ENCODE peak calls at places on chromosomes 1 and 21, in seven cellular contexts. One of them, this sample, is unnamed.

GRCh38 chr21:14734191-14734590 is 188.1 kb upstream of the SAMSN1 start:
- DNase-seq in GM12892: no peak
- DNase-seq in T-helper 2 cell: no peak
- DNase-seq in aorta: no peak
- DNase-seq in NCI-H524: no peak
- DNase-seq in lung microvascular endothelial cell: no peak
- DNase-seq in mesendoderm: no peak
- DNase-seq in this sample: no peak

GRCh38 chr1:101259744-101260148 is 22.9 kb downstream of the S1PR1 start:
- DNase-seq in mesendoderm: no peak
- DNase-seq in NCI-H524: no peak
- DNase-seq in GM12892: no peak
- DNase-seq in lung microvascular endothelial cell: peak
- DNase-seq in T-helper 2 cell: no peak
- DNase-seq in aorta: no peak
- DNase-seq in this sample: no peak

GRCh38 chr1:54272134-54272533 is 72.2 kb downstream of the MRPL37 start:
- DNase-seq in GM12892: no peak
- DNase-seq in lung microvascular endothelial cell: no peak
- DNase-seq in NCI-H524: no peak
- DNase-seq in mesendoderm: peak
- DNase-seq in T-helper 2 cell: no peak
- DNase-seq in aorta: no peak
- DNase-seq in this sample: no peak

GRCh38 chr1:244352156-244352830 is 99.4 kb downstream of the ADSS2 start:
- DNase-seq in lung microvascular endothelial cell: no peak
- DNase-seq in GM12892: no peak
- DNase-seq in T-helper 2 cell: no peak
- DNase-seq in aorta: no peak
- DNase-seq in NCI-H524: no peak
- DNase-seq in mesendoderm: no peak
- DNase-seq in this sample: no peak

GRCh38 chr21:16308269-16308668 is 578.5 kb downstream of the USP25 start:
- DNase-seq in aorta: no peak
- DNase-seq in NCI-H524: peak
- DNase-seq in lung microvascular endothelial cell: peak
- DNase-seq in mesendoderm: no peak
- DNase-seq in GM12892: no peak
- DNase-seq in T-helper 2 cell: no peak
- DNase-seq in this sample: no peak

GRCh38 chr21:28636988-28637691 is 355.5 kb downstream of the LTN1 start:
- DNase-seq in aorta: no peak
- DNase-seq in GM12892: no peak
- DNase-seq in T-helper 2 cell: no peak
- DNase-seq in mesendoderm: no peak
- DNase-seq in lung microvascular endothelial cell: peak
- DNase-seq in NCI-H524: no peak
- DNase-seq in this sample: no peak

GRCh38 chr1:29445330-29445729 is 209.0 kb downstream of the PTPRU start:
- DNase-seq in NCI-H524: no peak
- DNase-seq in T-helper 2 cell: no peak
- DNase-seq in lung microvascular endothelial cell: no peak
- DNase-seq in mesendoderm: no peak
- DNase-seq in aorta: no peak
- DNase-seq in GM12892: no peak
- DNase-seq in this sample: no peak

GRCh38 chr1:17635811-17636210 is 96.3 kb downstream of the ARHGEF10L start:
- DNase-seq in lung microvascular endothelial cell: no peak
- DNase-seq in mesendoderm: no peak
- DNase-seq in aorta: peak
- DNase-seq in NCI-H524: no peak
- DNase-seq in T-helper 2 cell: no peak
- DNase-seq in GM12892: no peak
- DNase-seq in this sample: peak

GRCh38 chr1:227947678-227948492 is at the start of gene WNT9A:
- DNase-seq in aorta: peak
- DNase-seq in GM12892: peak
- DNase-seq in lung microvascular endothelial cell: peak
- DNase-seq in mesendoderm: peak
- DNase-seq in T-helper 2 cell: no peak
- DNase-seq in NCI-H524: peak
- DNase-seq in this sample: no peak

GRCh38 chr1:159925713-159926066 is 383 bp upstream of the TAGLN2 start:
- DNase-seq in NCI-H524: no peak
- DNase-seq in mesendoderm: peak
- DNase-seq in lung microvascular endothelial cell: no peak
- DNase-seq in T-helper 2 cell: no peak
- DNase-seq in GM12892: no peak
- DNase-seq in aorta: no peak
- DNase-seq in this sample: no peak

GRCh38 chr21:46667191-46667734 is 31.8 kb downstream of the PRMT2 start:
- DNase-seq in aorta: no peak
- DNase-seq in lung microvascular endothelial cell: no peak
- DNase-seq in GM12892: no peak
- DNase-seq in mesendoderm: peak
- DNase-seq in NCI-H524: peak
- DNase-seq in T-helper 2 cell: no peak
- DNase-seq in this sample: no peak

GRCh38 chr21:46567348-46567747 is 37.5 kb downstream of the S100B start:
- DNase-seq in NCI-H524: no peak
- DNase-seq in lung microvascular endothelial cell: no peak
- DNase-seq in mesendoderm: no peak
- DNase-seq in GM12892: no peak
- DNase-seq in T-helper 2 cell: no peak
- DNase-seq in aorta: no peak
- DNase-seq in this sample: no peak

GRCh38 chr1:154910851-154911250 is 25.7 kb downstream of the PMVK start:
- DNase-seq in aorta: no peak
- DNase-seq in mesendoderm: no peak
- DNase-seq in T-helper 2 cell: no peak
- DNase-seq in lung microvascular endothelial cell: no peak
- DNase-seq in NCI-H524: no peak
- DNase-seq in GM12892: no peak
- DNase-seq in this sample: no peak

GRCh38 chr1:119896303-119896702 is at the start of gene ADAM30:
- DNase-seq in T-helper 2 cell: no peak
- DNase-seq in aorta: no peak
- DNase-seq in GM12892: no peak
- DNase-seq in lung microvascular endothelial cell: no peak
- DNase-seq in mesendoderm: no peak
- DNase-seq in NCI-H524: no peak
- DNase-seq in this sample: no peak

GRCh38 chr21:8991968-8992621 is 1529.3 kb upstream of the TPTE start:
- DNase-seq in lung microvascular endothelial cell: no peak
- DNase-seq in NCI-H524: no peak
- DNase-seq in GM12892: no peak
- DNase-seq in aorta: no peak
- DNase-seq in mesendoderm: no peak
- DNase-seq in T-helper 2 cell: no peak
- DNase-seq in this sample: no peak

GRCh38 chr1:154207262-154207661 is 1.1 kb upstream of the CFAP141 start:
- DNase-seq in aorta: no peak
- DNase-seq in T-helper 2 cell: no peak
- DNase-seq in lung microvascular endothelial cell: no peak
- DNase-seq in GM12892: no peak
- DNase-seq in NCI-H524: no peak
- DNase-seq in mesendoderm: no peak
- DNase-seq in this sample: no peak

GRCh38 chr1:85707267-85707989 is 805 bp downstream of the ZNHIT6 start:
- DNase-seq in mesendoderm: no peak
- DNase-seq in T-helper 2 cell: no peak
- DNase-seq in lung microvascular endothelial cell: peak
- DNase-seq in NCI-H524: no peak
- DNase-seq in aorta: no peak
- DNase-seq in GM12892: no peak
- DNase-seq in this sample: no peak

GRCh38 chr1:205630241-205630640 is 1.6 kb downstream of the ELK4 start:
- DNase-seq in lung microvascular endothelial cell: peak
- DNase-seq in mesendoderm: no peak
- DNase-seq in aorta: no peak
- DNase-seq in NCI-H524: no peak
- DNase-seq in GM12892: no peak
- DNase-seq in T-helper 2 cell: no peak
- DNase-seq in this sample: no peak

GRCh38 chr1:21781971-21782867 is 730 bp downstream of the USP48 start:
- DNase-seq in NCI-H524: peak
- DNase-seq in lung microvascular endothelial cell: peak
- DNase-seq in GM12892: no peak
- DNase-seq in aorta: peak
- DNase-seq in mesendoderm: peak
- DNase-seq in T-helper 2 cell: peak
- DNase-seq in this sample: peak

GRCh38 chr1:158155673-158156072 is 25.0 kb upstream of the CD1D start:
- DNase-seq in aorta: no peak
- DNase-seq in lung microvascular endothelial cell: no peak
- DNase-seq in NCI-H524: no peak
- DNase-seq in mesendoderm: no peak
- DNase-seq in GM12892: no peak
- DNase-seq in T-helper 2 cell: no peak
- DNase-seq in this sample: no peak

GRCh38 chr1:12230549-12231275 is 882 bp downstream of the VPS13D start:
- DNase-seq in mesendoderm: peak
- DNase-seq in NCI-H524: peak
- DNase-seq in lung microvascular endothelial cell: peak
- DNase-seq in T-helper 2 cell: no peak
- DNase-seq in aorta: peak
- DNase-seq in GM12892: peak
- DNase-seq in this sample: peak

GRCh38 chr1:30472009-30472408 is 251.4 kb downstream of the MATN1 start:
- DNase-seq in lung microvascular endothelial cell: no peak
- DNase-seq in mesendoderm: no peak
- DNase-seq in T-helper 2 cell: no peak
- DNase-seq in NCI-H524: no peak
- DNase-seq in GM12892: no peak
- DNase-seq in aorta: no peak
- DNase-seq in this sample: no peak

GRCh38 chr1:35715568-35716002 is 3.1 kb downstream of the C1orf216 start:
- DNase-seq in aorta: peak
- DNase-seq in T-helper 2 cell: peak
- DNase-seq in GM12892: peak
- DNase-seq in mesendoderm: peak
- DNase-seq in lung microvascular endothelial cell: peak
- DNase-seq in NCI-H524: peak
- DNase-seq in this sample: no peak

GRCh38 chr1:26744075-26744958 is 43.4 kb upstream of the PIGV start:
- DNase-seq in lung microvascular endothelial cell: peak
- DNase-seq in NCI-H524: no peak
- DNase-seq in T-helper 2 cell: peak
- DNase-seq in mesendoderm: peak
- DNase-seq in GM12892: peak
- DNase-seq in aorta: peak
- DNase-seq in this sample: peak

GRCh38 chr21:45029298-45029967 is 44.9 kb upstream of the ADARB1 start:
- DNase-seq in mesendoderm: peak
- DNase-seq in GM12892: no peak
- DNase-seq in lung microvascular endothelial cell: no peak
- DNase-seq in aorta: peak
- DNase-seq in T-helper 2 cell: no peak
- DNase-seq in NCI-H524: peak
- DNase-seq in this sample: no peak

GRCh38 chr1:9942399-9942938 is 722 bp downstream of the LZIC start:
- DNase-seq in NCI-H524: peak
- DNase-seq in mesendoderm: peak
- DNase-seq in aorta: no peak
- DNase-seq in T-helper 2 cell: peak
- DNase-seq in GM12892: peak
- DNase-seq in lung microvascular endothelial cell: peak
- DNase-seq in this sample: no peak

GRCh38 chr1:36366091-36366661 is 19.5 kb downstream of the STK40 start:
- DNase-seq in aorta: peak
- DNase-seq in lung microvascular endothelial cell: peak
- DNase-seq in T-helper 2 cell: peak
- DNase-seq in GM12892: no peak
- DNase-seq in mesendoderm: peak
- DNase-seq in NCI-H524: peak
- DNase-seq in this sample: peak

GRCh38 chr1:44077421-44077820 is 41.2 kb upstream of the KLF17 start:
- DNase-seq in mesendoderm: no peak
- DNase-seq in lung microvascular endothelial cell: no peak
- DNase-seq in aorta: no peak
- DNase-seq in GM12892: no peak
- DNase-seq in NCI-H524: no peak
- DNase-seq in T-helper 2 cell: no peak
- DNase-seq in this sample: no peak

This sample was measured in nucleus accumbens.